ENCODE peak calls at places on chromosomes 1 and 21, in ten cellular contexts. One of them, this sample, is unnamed.

GRCh38 chr1:235075955-235076308 is 52.7 kb downstream of the TOMM20 start:
- DNase-seq in fibroblast of pulmonary artery: no peak
- DNase-seq in heart left ventricle: no peak
- DNase-seq in astrocyte of the spinal cord: no peak
- DNase-seq in GM12865: peak; percentile 65
- DNase-seq in tibial nerve: no peak
- DNase-seq in thoracic aorta: no peak
- DNase-seq in stomach: no peak
- DNase-seq in K562: no peak
- DNase-seq in CD8-positive, alpha-beta T cell: no peak
- DNase-seq in this sample: no peak

GRCh38 chr1:206952182-206952581 is 5.9 kb upstream of the PIGR start:
- DNase-seq in fibroblast of pulmonary artery: no peak
- DNase-seq in heart left ventricle: no peak
- DNase-seq in astrocyte of the spinal cord: no peak
- DNase-seq in GM12865: no peak
- DNase-seq in tibial nerve: no peak
- DNase-seq in thoracic aorta: no peak
- DNase-seq in stomach: peak; percentile 43
- DNase-seq in K562: no peak
- DNase-seq in CD8-positive, alpha-beta T cell: no peak
- DNase-seq in this sample: no peak

GRCh38 chr1:876428-876827 is 47.3 kb upstream of the SAMD11 start:
- DNase-seq in fibroblast of pulmonary artery: no peak
- DNase-seq in heart left ventricle: no peak
- DNase-seq in astrocyte of the spinal cord: no peak
- DNase-seq in GM12865: no peak
- DNase-seq in tibial nerve: no peak
- DNase-seq in thoracic aorta: no peak
- DNase-seq in stomach: no peak
- DNase-seq in K562: no peak
- DNase-seq in CD8-positive, alpha-beta T cell: no peak
- DNase-seq in this sample: no peak

GRCh38 chr1:25544819-25545218 is 1.4 kb downstream of the LDLRAP1 start:
- DNase-seq in fibroblast of pulmonary artery: no peak
- DNase-seq in heart left ventricle: peak; percentile 54
- DNase-seq in astrocyte of the spinal cord: no peak
- DNase-seq in GM12865: no peak
- DNase-seq in tibial nerve: no peak
- DNase-seq in thoracic aorta: no peak
- DNase-seq in stomach: peak; percentile 44
- DNase-seq in K562: no peak
- DNase-seq in CD8-positive, alpha-beta T cell: no peak
- DNase-seq in this sample: no peak

GRCh38 chr1:28456078-28456477 is 49.8 kb upstream of the RCC1 start:
- DNase-seq in fibroblast of pulmonary artery: peak; percentile 85
- DNase-seq in heart left ventricle: no peak
- DNase-seq in astrocyte of the spinal cord: peak; percentile 75
- DNase-seq in GM12865: peak; percentile 22
- DNase-seq in tibial nerve: no peak
- DNase-seq in thoracic aorta: no peak
- DNase-seq in stomach: no peak
- DNase-seq in K562: no peak
- DNase-seq in CD8-positive, alpha-beta T cell: no peak
- DNase-seq in this sample: peak; percentile 62

GRCh38 chr1:51527144-51527543 is 8.1 kb upstream of the EPS15 start:
- DNase-seq in fibroblast of pulmonary artery: no peak
- DNase-seq in heart left ventricle: no peak
- DNase-seq in astrocyte of the spinal cord: no peak
- DNase-seq in GM12865: no peak
- DNase-seq in tibial nerve: no peak
- DNase-seq in thoracic aorta: no peak
- DNase-seq in stomach: no peak
- DNase-seq in K562: no peak
- DNase-seq in CD8-positive, alpha-beta T cell: no peak
- DNase-seq in this sample: no peak

GRCh38 chr1:64982134-64982533 is 15.8 kb upstream of the JAK1 start:
- DNase-seq in fibroblast of pulmonary artery: no peak
- DNase-seq in heart left ventricle: no peak
- DNase-seq in astrocyte of the spinal cord: no peak
- DNase-seq in GM12865: no peak
- DNase-seq in tibial nerve: no peak
- DNase-seq in thoracic aorta: no peak
- DNase-seq in stomach: peak; percentile 27
- DNase-seq in K562: no peak
- DNase-seq in CD8-positive, alpha-beta T cell: no peak
- DNase-seq in this sample: no peak

GRCh38 chr1:105830614-105831146 is 1225.8 kb upstream of the PRMT6 start:
- DNase-seq in fibroblast of pulmonary artery: no peak
- DNase-seq in heart left ventricle: no peak
- DNase-seq in astrocyte of the spinal cord: no peak
- DNase-seq in GM12865: no peak
- DNase-seq in tibial nerve: no peak
- DNase-seq in thoracic aorta: no peak
- DNase-seq in stomach: no peak
- DNase-seq in K562: no peak
- DNase-seq in CD8-positive, alpha-beta T cell: no peak
- DNase-seq in this sample: no peak

GRCh38 chr1:39250460-39251240 is 46.2 kb downstream of the MACF1 start:
- DNase-seq in fibroblast of pulmonary artery: peak; percentile 66
- DNase-seq in heart left ventricle: no peak
- DNase-seq in astrocyte of the spinal cord: peak; percentile 37
- DNase-seq in GM12865: no peak
- DNase-seq in tibial nerve: no peak
- DNase-seq in thoracic aorta: no peak
- DNase-seq in stomach: no peak
- DNase-seq in K562: no peak
- DNase-seq in CD8-positive, alpha-beta T cell: no peak
- DNase-seq in this sample: no peak

DNA sequence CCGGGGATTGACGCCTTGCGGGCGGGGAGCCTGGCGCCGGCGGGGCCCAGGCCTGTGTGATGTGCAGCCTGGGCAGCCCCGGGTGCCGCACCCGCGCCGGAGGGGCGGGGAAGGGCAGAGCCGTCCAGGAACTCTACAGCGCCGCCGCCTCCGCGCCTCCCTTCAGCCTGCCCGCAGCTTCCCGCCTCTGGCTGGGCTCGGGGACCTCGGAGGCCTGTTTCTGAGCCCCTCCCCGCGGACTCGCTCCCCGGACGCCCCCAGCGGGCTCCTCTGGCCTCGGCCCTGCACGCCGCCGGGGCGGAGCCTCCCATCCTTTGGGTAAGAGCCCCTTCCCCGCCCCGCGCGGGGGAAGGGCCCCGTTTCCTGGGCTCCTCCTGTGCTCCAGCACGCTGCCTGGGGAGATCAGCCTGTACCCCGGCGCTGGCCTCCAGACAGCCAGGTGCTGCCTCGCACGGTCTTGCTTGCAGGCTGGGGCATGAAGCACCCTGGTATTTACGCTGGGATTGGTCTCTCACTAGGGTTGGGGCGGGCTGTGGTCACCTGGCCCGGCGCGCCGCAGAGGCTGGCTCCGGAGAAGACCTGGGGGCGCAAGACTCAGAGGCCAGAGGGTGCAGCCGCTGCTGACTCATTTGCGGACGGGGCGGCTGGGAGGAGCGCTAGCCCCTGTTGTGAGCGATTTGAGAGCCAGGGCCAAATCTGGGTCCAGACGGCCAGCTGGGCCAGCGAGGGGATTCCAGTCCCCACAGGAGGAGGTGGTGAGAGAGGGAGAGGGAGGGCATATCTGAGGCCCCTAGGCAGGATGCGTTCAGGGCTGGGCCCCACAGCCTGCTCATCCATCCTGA is 5.7 kb upstream of the ACOT11 start:
- DNase-seq in fibroblast of pulmonary artery: peak; percentile 57
- DNase-seq in heart left ventricle: peak; percentile 68
- DNase-seq in astrocyte of the spinal cord: peak; percentile 78
- DNase-seq in GM12865: peak; percentile 65
- DNase-seq in tibial nerve: no peak
- DNase-seq in thoracic aorta: no peak
- DNase-seq in stomach: peak; percentile 78
- DNase-seq in K562: peak; percentile 75
- DNase-seq in CD8-positive, alpha-beta T cell: peak; percentile 48
- DNase-seq in this sample: peak; percentile 67
- TF ChIP-seq CTCF in fibroblast of pulmonary artery: no peak
- TF ChIP-seq CTCF in heart left ventricle: no peak
- TF ChIP-seq CTCF in astrocyte of the spinal cord: no peak
- TF ChIP-seq CTCF in GM12865: no peak
- TF ChIP-seq CTCF in tibial nerve: peak; percentile 7
- TF ChIP-seq CTCF in thoracic aorta: peak; percentile 32
- TF ChIP-seq CTCF in stomach: no peak
- TF ChIP-seq CTCF in K562: no peak
- TF ChIP-seq CTCF in CD8-positive, alpha-beta T cell: no peak
- TF ChIP-seq CTCF in this sample: peak; percentile 40

DNA sequence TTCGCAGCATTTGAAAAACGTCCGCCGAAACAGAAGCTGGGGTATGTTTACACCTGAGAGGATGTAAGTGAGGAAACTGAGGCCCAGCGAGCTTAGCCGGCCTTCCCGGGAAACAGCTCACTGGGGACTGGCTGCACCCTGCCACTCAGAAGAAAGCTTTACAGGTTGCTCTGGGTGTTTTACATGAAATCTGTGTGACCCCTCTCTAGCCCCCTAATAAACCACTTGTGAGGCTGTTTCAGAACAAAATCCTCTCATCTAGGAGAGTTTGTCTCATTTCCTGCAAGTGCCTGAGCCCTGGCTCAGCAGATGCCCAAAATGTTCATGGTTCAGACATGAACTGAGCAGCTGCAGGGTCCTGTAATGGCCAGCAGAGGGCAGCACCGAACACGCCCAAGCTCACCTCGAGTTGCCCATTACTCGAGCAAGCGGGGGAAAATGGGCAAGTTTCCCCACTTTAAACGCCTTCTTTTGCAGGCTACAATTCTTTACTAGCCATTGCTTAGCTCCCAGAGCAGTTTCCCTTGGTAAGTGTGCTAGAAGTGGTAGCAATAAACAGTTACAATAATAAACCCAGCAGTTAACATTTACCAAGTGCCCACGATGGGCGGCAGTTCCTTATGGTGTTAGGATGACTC is 76.4 kb downstream of the FHAD1 start:
- DNase-seq in fibroblast of pulmonary artery: peak; percentile 85
- DNase-seq in heart left ventricle: peak; percentile 65
- DNase-seq in astrocyte of the spinal cord: peak; percentile 82
- DNase-seq in GM12865: peak; percentile 83
- DNase-seq in tibial nerve: peak; percentile 83
- DNase-seq in thoracic aorta: peak; percentile 38
- DNase-seq in stomach: peak; percentile 87
- DNase-seq in K562: peak; percentile 84
- DNase-seq in CD8-positive, alpha-beta T cell: peak; percentile 76
- DNase-seq in this sample: peak; percentile 62
- TF ChIP-seq CTCF in fibroblast of pulmonary artery: peak; percentile 99
- TF ChIP-seq CTCF in heart left ventricle: peak; percentile 98
- TF ChIP-seq CTCF in astrocyte of the spinal cord: peak; percentile 96
- TF ChIP-seq CTCF in GM12865: peak; percentile 94
- TF ChIP-seq CTCF in tibial nerve: peak; percentile 98
- TF ChIP-seq CTCF in thoracic aorta: peak; percentile 99
- TF ChIP-seq CTCF in stomach: no peak
- TF ChIP-seq CTCF in K562: peak; percentile 90
- TF ChIP-seq CTCF in CD8-positive, alpha-beta T cell: peak; percentile 96
- TF ChIP-seq CTCF in this sample: peak; percentile 100

GRCh38 chr1:98991127-98992003 is 13.3 kb downstream of the PLPPR5 start:
- DNase-seq in fibroblast of pulmonary artery: peak; percentile 86
- DNase-seq in heart left ventricle: no peak
- DNase-seq in astrocyte of the spinal cord: peak; percentile 97
- DNase-seq in GM12865: peak; percentile 31
- DNase-seq in tibial nerve: no peak
- DNase-seq in thoracic aorta: no peak
- DNase-seq in stomach: no peak
- DNase-seq in K562: no peak
- DNase-seq in CD8-positive, alpha-beta T cell: no peak
- DNase-seq in this sample: peak; percentile 81
- TF ChIP-seq CTCF in fibroblast of pulmonary artery: peak; percentile 42
- TF ChIP-seq CTCF in heart left ventricle: no peak
- TF ChIP-seq CTCF in astrocyte of the spinal cord: peak; percentile 26
- TF ChIP-seq CTCF in GM12865: peak; percentile 28
- TF ChIP-seq CTCF in tibial nerve: no peak
- TF ChIP-seq CTCF in thoracic aorta: no peak
- TF ChIP-seq CTCF in stomach: no peak
- TF ChIP-seq CTCF in K562: no peak
- TF ChIP-seq CTCF in CD8-positive, alpha-beta T cell: no peak
- TF ChIP-seq CTCF in this sample: peak; percentile 46

GRCh38 chr21:31560479-31560878 is 99.0 kb upstream of the SOD1 start:
- DNase-seq in fibroblast of pulmonary artery: no peak
- DNase-seq in heart left ventricle: no peak
- DNase-seq in astrocyte of the spinal cord: no peak
- DNase-seq in GM12865: no peak
- DNase-seq in tibial nerve: no peak
- DNase-seq in thoracic aorta: no peak
- DNase-seq in stomach: no peak
- DNase-seq in K562: no peak
- DNase-seq in CD8-positive, alpha-beta T cell: no peak
- DNase-seq in this sample: no peak

GRCh38 chr21:31557421-31557955 is 102.0 kb upstream of the SOD1 start:
- DNase-seq in fibroblast of pulmonary artery: no peak
- DNase-seq in heart left ventricle: no peak
- DNase-seq in astrocyte of the spinal cord: no peak
- DNase-seq in GM12865: no peak
- DNase-seq in tibial nerve: no peak
- DNase-seq in thoracic aorta: no peak
- DNase-seq in stomach: peak; percentile 26
- DNase-seq in K562: no peak
- DNase-seq in CD8-positive, alpha-beta T cell: peak; percentile 24
- DNase-seq in this sample: no peak

GRCh38 chr21:31559368-31560119 is 99.9 kb upstream of the SOD1 start:
- DNase-seq in fibroblast of pulmonary artery: peak; percentile 97
- DNase-seq in heart left ventricle: peak; percentile 93
- DNase-seq in astrocyte of the spinal cord: peak; percentile 97
- DNase-seq in GM12865: peak; percentile 78
- DNase-seq in tibial nerve: peak; percentile 85
- DNase-seq in thoracic aorta: peak; percentile 28
- DNase-seq in stomach: peak; percentile 90
- DNase-seq in K562: no peak
- DNase-seq in CD8-positive, alpha-beta T cell: peak; percentile 92
- DNase-seq in this sample: no peak

GRCh38 chr21:31557956-31558838 is 101.3 kb upstream of the SOD1 start:
- DNase-seq in fibroblast of pulmonary artery: peak; percentile 22
- DNase-seq in heart left ventricle: no peak
- DNase-seq in astrocyte of the spinal cord: peak; percentile 28
- DNase-seq in GM12865: no peak
- DNase-seq in tibial nerve: no peak
- DNase-seq in thoracic aorta: no peak
- DNase-seq in stomach: no peak
- DNase-seq in K562: no peak
- DNase-seq in CD8-positive, alpha-beta T cell: peak; percentile 46
- DNase-seq in this sample: no peak

DNA sequence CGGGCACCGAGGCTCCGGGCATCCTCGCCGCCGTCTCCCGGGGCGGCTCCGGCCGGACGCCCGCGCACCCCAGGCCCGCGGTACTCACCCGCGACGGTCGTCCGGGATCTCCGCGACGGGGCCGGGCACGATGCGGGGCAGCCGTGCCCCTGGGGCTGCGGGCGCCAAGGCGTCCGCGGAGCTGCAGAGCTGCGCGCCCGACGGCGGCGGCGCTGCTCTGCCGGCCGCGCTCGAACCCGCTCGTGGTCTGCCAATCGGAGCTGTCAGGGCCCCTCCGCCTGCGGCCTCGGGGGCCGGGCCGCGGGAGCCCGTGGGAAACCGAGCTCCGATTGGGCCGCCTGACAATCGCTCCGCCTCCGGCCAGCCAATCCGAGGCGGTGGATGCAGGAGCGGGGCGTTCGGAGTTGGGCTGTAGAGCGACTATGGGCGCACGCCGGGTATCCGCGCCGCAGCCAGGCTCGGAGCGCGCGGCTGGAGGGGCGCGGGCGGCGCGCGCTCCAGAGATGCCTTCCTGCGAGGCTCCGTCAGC is 100.6 kb upstream of the SOD1 start:
- DNase-seq in fibroblast of pulmonary artery: peak; percentile 95
- DNase-seq in heart left ventricle: peak; percentile 90
- DNase-seq in astrocyte of the spinal cord: peak; percentile 98
- DNase-seq in GM12865: peak; percentile 69
- DNase-seq in tibial nerve: peak; percentile 70
- DNase-seq in thoracic aorta: no peak
- DNase-seq in stomach: peak; percentile 86
- DNase-seq in K562: no peak
- DNase-seq in CD8-positive, alpha-beta T cell: peak; percentile 90
- DNase-seq in this sample: no peak
- TF ChIP-seq CTCF in fibroblast of pulmonary artery: no peak
- TF ChIP-seq CTCF in heart left ventricle: no peak
- TF ChIP-seq CTCF in astrocyte of the spinal cord: peak; percentile 39
- TF ChIP-seq CTCF in GM12865: no peak
- TF ChIP-seq CTCF in tibial nerve: peak; percentile 36
- TF ChIP-seq CTCF in thoracic aorta: no peak
- TF ChIP-seq CTCF in stomach: no peak
- TF ChIP-seq CTCF in K562: no peak
- TF ChIP-seq CTCF in CD8-positive, alpha-beta T cell: no peak
- TF ChIP-seq CTCF in this sample: no peak

This sample was measured in HFFc6.